ENCODE peak calls at places on chromosome 3, in four cellular contexts. X is testis, G is breast epithelium, D is uterus. Z is an unnamed sample.
A peak's percentile ranks its signal among the peaks of the same experiment; 100 is the strongest.

GRCh38 chr3:53828581-53828980 is 17.6 kb downstream of the CHDH start:
- DNase-seq in X (no peak), G (no peak), D (no peak), Z (no peak)

GRCh38 chr3:152309031-152309430 is 40.3 kb downstream of the MBNL1 start:
- DNase-seq in X (no peak), G (no peak), D (no peak), Z (no peak)

GRCh38 chr3:66010348-66011097 is 28.2 kb downstream of the MAGI1 start:
- DNase-seq in X (no peak), G (no peak), D (no peak), Z (peak; percentile 55)

GRCh38 chr3:161946443-161946960 is 449.9 kb downstream of the OTOL1 start:
- DNase-seq in X (no peak), G (no peak), D (no peak), Z (no peak)

GRCh38 chr3:105281989-105282388 is 84.7 kb upstream of the ALCAM start:
- DNase-seq in X (no peak), G (no peak), D (no peak), Z (no peak)

GRCh38 chr3:104546301-104546700 is 820.4 kb upstream of the ALCAM start:
- DNase-seq in X (no peak), G (no peak), D (no peak), Z (no peak)

GRCh38 chr3:126540946-126541627 is 17.1 kb downstream of the CHST13 start:
- DNase-seq in X (peak; percentile 12), G (peak; percentile 24), D (peak; percentile 0), Z (peak; percentile 45)

GRCh38 chr3:7204848-7205156 is 343.9 kb downstream of the GRM7 start:
- DNase-seq in X (no peak), G (no peak), D (no peak), Z (no peak)

GRCh38 chr3:66577804-66578203 is 77.0 kb upstream of the LRIG1 start:
- DNase-seq in X (no peak), G (no peak), D (no peak), Z (no peak)

DNA sequence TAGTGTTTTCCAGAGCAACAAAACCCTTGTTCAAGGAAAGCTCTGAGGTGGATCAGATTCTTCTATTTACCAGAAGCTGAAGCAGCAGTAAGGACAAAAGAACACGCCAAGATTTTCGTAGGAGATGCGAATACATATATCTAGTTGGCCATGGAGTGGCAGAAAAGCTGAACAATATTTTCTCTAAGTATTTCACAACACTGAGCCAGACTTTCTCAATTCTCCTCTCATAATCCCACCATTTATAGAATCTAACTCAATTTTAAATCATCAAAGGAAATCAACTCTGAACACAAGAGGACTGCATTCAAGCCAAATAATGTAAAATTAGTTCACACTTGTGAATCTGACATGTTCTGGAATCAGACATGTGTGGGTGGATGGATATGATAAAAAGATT is 775.0 kb downstream of the ROBO1 start:
- DNase-seq in X (no peak), G (no peak), D (no peak), Z (no peak)
- H3K9me3 ChIP-seq in X (no peaks in the 10 kb centered on the region), G (peaks cover 9% of the 10 kb centered on the region), D (peaks cover 8% of the 10 kb centered on the region), Z (peaks cover 16% of the 10 kb centered on the region)

GRCh38 chr3:43335799-43336198 is 49.5 kb downstream of the SNRK start:
- DNase-seq in X (no peak), G (no peak), D (no peak), Z (no peak)
- H3K9me3 ChIP-seq in X (no peaks in the 10 kb centered on the region), G (peaks cover 32% of the 10 kb centered on the region), D (peaks cover 15% of the 10 kb centered on the region), Z (peaks cover 45% of the 10 kb centered on the region)

GRCh38 chr3:963255-963654 is 129.6 kb upstream of the CNTN6 start:
- DNase-seq in X (no peak), G (no peak), D (no peak), Z (no peak)
- H3K9me3 ChIP-seq in X (no peaks in the 10 kb centered on the region), G (no peaks in the 10 kb centered on the region), D (no peaks in the 10 kb centered on the region), Z (peaks cover 72% of the 10 kb centered on the region)

GRCh38 chr3:158352551-158352950 is 218.4 kb upstream of the MLF1 start:
- DNase-seq in X (no peak), G (no peak), D (no peak), Z (no peak)
- H3K9me3 ChIP-seq in X (no peaks in the 10 kb centered on the region), G (no peaks in the 10 kb centered on the region), D (no peaks in the 10 kb centered on the region), Z (no peaks in the 10 kb centered on the region)

GRCh38 chr3:169238562-169238961 is 424.9 kb downstream of the MECOM start:
- DNase-seq in X (no peak), G (no peak), D (no peak), Z (no peak)

GRCh38 chr3:169241928-169242751 is 421.4 kb downstream of the MECOM start:
- DNase-seq in X (peak; percentile 31), G (no peak), D (no peak), Z (peak; percentile 73)

GRCh38 chr3:169241575-169241927 is 422.0 kb downstream of the MECOM start:
- DNase-seq in X (no peak), G (no peak), D (no peak), Z (no peak)

GRCh38 chr3:169240786-169241486 is 422.6 kb downstream of the MECOM start:
- DNase-seq in X (no peak), G (no peak), D (no peak), Z (no peak)

DNA sequence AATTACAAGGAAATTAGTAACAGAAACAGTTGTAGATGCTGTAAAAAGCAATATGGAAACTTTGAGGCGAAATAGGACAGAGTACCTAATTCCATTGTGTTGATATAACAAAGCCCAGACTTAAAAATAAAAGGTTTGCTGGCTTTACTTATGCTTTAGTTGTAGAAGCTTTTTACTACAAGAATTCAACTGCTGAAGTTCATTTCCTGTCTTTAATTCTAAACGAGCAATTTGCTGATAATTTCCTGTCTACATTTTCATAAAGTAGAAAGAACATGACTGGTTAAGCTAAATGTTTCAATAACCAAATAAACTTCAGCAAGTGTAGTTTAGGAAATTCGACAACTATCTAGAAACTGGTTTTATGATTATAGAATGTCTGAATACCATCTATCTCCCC is 423.8 kb downstream of the MECOM start:
- DNase-seq in X (no peak), G (no peak), D (no peak), Z (no peak)
- H3K9me3 ChIP-seq in X (no peaks in the 10 kb centered on the region), G (no peaks in the 10 kb centered on the region), D (no peaks in the 10 kb centered on the region), Z (no peaks in the 10 kb centered on the region)

DNA sequence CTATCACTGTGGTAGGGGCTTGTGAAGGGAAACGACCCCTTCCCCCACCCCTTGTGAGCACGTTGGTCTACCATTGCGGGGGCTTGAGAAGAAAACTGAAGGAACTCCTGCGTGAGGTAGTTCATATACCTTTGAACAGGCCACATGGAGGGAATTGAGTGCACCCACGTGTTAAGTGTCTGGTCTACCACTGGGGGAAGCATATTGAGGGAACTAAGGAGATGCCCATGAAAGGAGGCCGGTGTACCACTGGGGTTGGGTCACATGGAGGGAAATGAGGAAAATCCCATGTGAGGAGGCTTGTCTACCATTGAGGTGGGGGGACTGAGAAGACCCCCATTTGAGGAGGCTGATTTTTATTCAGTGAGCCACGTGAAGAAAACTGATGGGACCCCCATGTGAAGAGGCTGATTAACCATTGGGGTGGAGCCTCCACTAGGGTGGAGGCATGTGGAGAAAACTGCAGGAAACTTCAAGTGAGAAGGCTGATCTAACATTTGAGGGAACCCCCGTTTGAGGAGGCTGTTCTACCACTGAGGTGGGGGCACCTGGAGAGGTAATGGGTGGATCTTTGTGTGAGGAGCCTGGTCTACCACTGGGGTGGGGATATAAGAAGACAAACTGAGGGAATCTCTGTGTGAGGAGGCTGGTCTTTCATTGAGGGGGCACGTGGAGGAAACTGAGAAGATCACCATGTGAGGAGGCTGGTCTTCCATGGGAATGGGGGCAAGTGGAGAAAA is 163.2 kb downstream of the FBLN2 start:
- DNase-seq in X (no peak), G (peak; percentile 17), D (no peak), Z (peak; percentile 28)
- H3K9me3 ChIP-seq in X (no peaks in the 10 kb centered on the region), G (no peaks in the 10 kb centered on the region), D (no peaks in the 10 kb centered on the region), Z (no peaks in the 10 kb centered on the region)

GRCh38 chr3:118196183-118196582 is 838.5 kb downstream of the IGSF11 start:
- DNase-seq in X (no peak), G (no peak), D (no peak), Z (no peak)
- H3K9me3 ChIP-seq in X (no peaks in the 10 kb centered on the region), G (no peaks in the 10 kb centered on the region), D (no peaks in the 10 kb centered on the region), Z (peaks cover 35% of the 10 kb centered on the region)

GRCh38 chr3:73029321-73029796 is 32.1 kb upstream of the EBLN2 start:
- DNase-seq in X (no peak), G (no peak), D (no peak), Z (no peak)
- H3K9me3 ChIP-seq in X (no peaks in the 10 kb centered on the region), G (no peaks in the 10 kb centered on the region), D (no peaks in the 10 kb centered on the region), Z (no peaks in the 10 kb centered on the region)

Z was measured in endodermal cell.